ENCODE peak calls at places on chromosomes 3 and 15, in six cellular contexts. H is AG10803, X is SJSA1, M is aorta, G is AML-193, N is AG09319. O is an unnamed sample.

GRCh38 chr3:149808209-149808829 is 4.7 kb upstream of the RNF13 start:
- DNase-seq in X (peak; percentile 70), H (peak; percentile 81), N (peak; percentile 41), M (peak; percentile 80), G (peak; percentile 76), O (peak; percentile 58)

GRCh38 chr3:187040637-187041361 is 98.5 kb downstream of the RPL39L start:
- DNase-seq in N (no peak), H (peak; percentile 47), X (no peak), M (no peak), G (no peak), O (no peak)

GRCh38 chr3:120982608-120983320 is 74.8 kb downstream of the STXBP5L start:
- DNase-seq in N (no peak), M (no peak), X (no peak), G (no peak), H (no peak), O (no peak)

GRCh38 chr3:177596248-177596821 is 399.1 kb upstream of the TBL1XR1 start:
- DNase-seq in H (no peak), M (no peak), X (no peak), N (no peak), G (no peak), O (no peak)

GRCh38 chr3:49357466-49358216 is 512 bp downstream of the GPX1 start:
- DNase-seq in N (peak; percentile 70), M (peak; percentile 77), X (peak; percentile 81), G (no peak), H (peak; percentile 90), O (peak; percentile 44)

GRCh38 chr3:22089284-22089683 is 338.3 kb upstream of the ZNF385D start:
- DNase-seq in X (no peak), N (no peak), G (peak; percentile 5), M (no peak), H (no peak), O (peak; percentile 6)

GRCh38 chr3:196995646-196996355 is 27.2 kb upstream of the PIGZ start:
- DNase-seq in N (no peak), H (no peak), X (no peak), G (no peak), M (no peak), O (no peak)

GRCh38 chr3:143206955-143207337 is 87.4 kb downstream of the CHST2 start:
- DNase-seq in H (no peak), G (no peak), M (no peak), N (no peak), X (no peak), O (no peak)

GRCh38 chr15:81190922-81191507 is 5.7 kb upstream of the IL16 start:
- DNase-seq in N (no peak), H (peak; percentile 52), M (no peak), G (no peak), X (no peak), O (no peak)

GRCh38 chr3:69181592-69182211 is 59.3 kb upstream of the LMOD3 start:
- DNase-seq in M (no peak), G (no peak), X (no peak), N (no peak), H (peak; percentile 30), O (peak; percentile 29)

GRCh38 chr3:3806856-3807255 is 7.6 kb downstream of the LRRN1 start:
- DNase-seq in M (no peak), H (no peak), N (no peak), X (no peak), G (no peak), O (no peak)

GRCh38 chr15:95520511-95520910 is 810.0 kb upstream of the NR2F2 start:
- DNase-seq in G (no peak), N (no peak), H (no peak), X (no peak), M (no peak), O (peak; percentile 5)

GRCh38 chr3:106332884-106333283 is 464.1 kb upstream of the CBLB start:
- DNase-seq in N (no peak), X (no peak), H (no peak), G (no peak), M (no peak), O (no peak)

GRCh38 chr3:67489816-67490215 is 164.6 kb downstream of the SUCLG2 start:
- DNase-seq in M (no peak), N (peak; percentile 39), X (no peak), G (no peak), H (peak; percentile 24), O (no peak)

GRCh38 chr15:87287156-87287555 is 969.4 kb downstream of the NTRK3 start:
- DNase-seq in N (peak; percentile 23), X (no peak), M (no peak), H (peak; percentile 80), G (no peak), O (no peak)

GRCh38 chr3:146035366-146035765 is 125.6 kb downstream of the PLOD2 start:
- DNase-seq in H (peak; percentile 77), N (peak; percentile 49), M (no peak), G (no peak), X (no peak), O (no peak)

GRCh38 chr15:95865330-95865739 is 465.2 kb upstream of the NR2F2 start:
- DNase-seq in X (no peak), N (no peak), H (no peak), M (no peak), G (peak; percentile 4), O (no peak)

GRCh38 chr15:64461577-64462162 is 1.3 kb downstream of the ZNF609 start:
- DNase-seq in N (no peak), G (no peak), X (peak; percentile 50), H (peak; percentile 21), M (no peak), O (no peak)

GRCh38 chr3:14267976-14268375 is 89.4 kb downstream of the LSM3 start:
- DNase-seq in G (no peak), X (no peak), M (no peak), N (no peak), H (no peak), O (no peak)

GRCh38 chr3:16809482-16809881 is 75.3 kb upstream of the PLCL2 start:
- DNase-seq in M (no peak), N (no peak), G (no peak), X (no peak), H (no peak), O (no peak)

GRCh38 chr3:128559486-128560225 is 66.7 kb upstream of the GATA2 start:
- DNase-seq in H (no peak), M (no peak), X (no peak), G (no peak), N (no peak), O (no peak)

GRCh38 chr3:42803800-42804112 is 534 bp downstream of the HIGD1A start:
- DNase-seq in M (no peak), X (no peak), H (no peak), G (peak; percentile 39), N (no peak), O (peak; percentile 5)

GRCh38 chr3:170712336-170712735 is 126.5 kb upstream of the SLC7A14 start:
- DNase-seq in G (no peak), H (no peak), X (no peak), N (no peak), M (no peak), O (no peak)

GRCh38 chr3:19547665-19548464 is 386.2 kb downstream of the EFHB start:
- DNase-seq in X (no peak), G (no peak), M (no peak), H (no peak), N (no peak), O (no peak)

GRCh38 chr3:32432045-32432710 is 40.5 kb downstream of the CMTM7 start:
- DNase-seq in N (no peak), H (no peak), G (no peak), M (no peak), X (no peak), O (no peak)

GRCh38 chr3:117793684-117794304 is 1084.2 kb downstream of the TUSC7 start:
- DNase-seq in N (no peak), X (no peak), G (no peak), M (no peak), H (no peak), O (no peak)

GRCh38 chr3:124363451-124363850 is 366.8 kb upstream of the UMPS start:
- DNase-seq in H (peak; percentile 70), G (no peak), M (no peak), X (no peak), N (no peak), O (no peak)

GRCh38 chr3:13045904-13046568 is 27.2 kb downstream of the IQSEC1 start:
- DNase-seq in N (no peak), M (peak; percentile 55), G (peak; percentile 27), X (no peak), H (no peak), O (peak; percentile 79)

O was measured in MV-4-11.